ENCODE peak calls at places on chromosome 1, in eight cellular contexts. One of them, this sample, is unnamed.

GRCh38 chr1:162147760-162148159 is 78.3 kb downstream of the NOS1AP start:
- DNase-seq in type B pancreatic cell: no peak
- DNase-seq in astrocyte of the cerebellum: peak
- DNase-seq in GM12865: no peak
- DNase-seq in RWPE1: no peak
- DNase-seq in fibroblast of mammary gland: no peak
- DNase-seq in activated B cell treated with CpG ODN at 0.5 μM for 24 hours: no peak
- DNase-seq in cardiac fibroblast: no peak
- DNase-seq in this sample: no peak

GRCh38 chr1:179586107-179586823 is 5.4 kb upstream of the TDRD5 start:
- DNase-seq in type B pancreatic cell: no peak
- DNase-seq in activated B cell treated with CpG ODN at 0.5 μM for 24 hours: no peak
- DNase-seq in fibroblast of mammary gland: peak
- DNase-seq in astrocyte of the cerebellum: no peak
- DNase-seq in RWPE1: no peak
- DNase-seq in GM12865: no peak
- DNase-seq in cardiac fibroblast: peak
- DNase-seq in this sample: peak

GRCh38 chr1:224639426-224639975 is 23.4 kb downstream of the CNIH3 start:
- DNase-seq in RWPE1: no peak
- DNase-seq in GM12865: no peak
- DNase-seq in cardiac fibroblast: no peak
- DNase-seq in type B pancreatic cell: no peak
- DNase-seq in fibroblast of mammary gland: no peak
- DNase-seq in activated B cell treated with CpG ODN at 0.5 μM for 24 hours: no peak
- DNase-seq in astrocyte of the cerebellum: no peak
- DNase-seq in this sample: no peak

GRCh38 chr1:225735252-225736149 is 42.1 kb upstream of the SRP9 start:
- DNase-seq in cardiac fibroblast: peak
- DNase-seq in activated B cell treated with CpG ODN at 0.5 μM for 24 hours: no peak
- DNase-seq in astrocyte of the cerebellum: peak
- DNase-seq in type B pancreatic cell: no peak
- DNase-seq in GM12865: no peak
- DNase-seq in RWPE1: peak
- DNase-seq in fibroblast of mammary gland: peak
- DNase-seq in this sample: no peak

GRCh38 chr1:22831729-22832413 is 121.2 kb downstream of the EPHB2 start:
- DNase-seq in fibroblast of mammary gland: peak
- DNase-seq in activated B cell treated with CpG ODN at 0.5 μM for 24 hours: no peak
- DNase-seq in cardiac fibroblast: peak
- DNase-seq in astrocyte of the cerebellum: peak
- DNase-seq in RWPE1: peak
- DNase-seq in GM12865: no peak
- DNase-seq in type B pancreatic cell: no peak
- DNase-seq in this sample: no peak

GRCh38 chr1:9912264-9912936 is 2.3 kb upstream of the CTNNBIP1 start:
- DNase-seq in fibroblast of mammary gland: no peak
- DNase-seq in astrocyte of the cerebellum: no peak
- DNase-seq in activated B cell treated with CpG ODN at 0.5 μM for 24 hours: no peak
- DNase-seq in type B pancreatic cell: no peak
- DNase-seq in cardiac fibroblast: no peak
- DNase-seq in GM12865: no peak
- DNase-seq in RWPE1: no peak
- DNase-seq in this sample: no peak

GRCh38 chr1:180626711-180627110 is 5.1 kb upstream of the XPR1 start:
- DNase-seq in GM12865: no peak
- DNase-seq in type B pancreatic cell: no peak
- DNase-seq in cardiac fibroblast: no peak
- DNase-seq in activated B cell treated with CpG ODN at 0.5 μM for 24 hours: no peak
- DNase-seq in fibroblast of mammary gland: no peak
- DNase-seq in RWPE1: no peak
- DNase-seq in astrocyte of the cerebellum: no peak
- DNase-seq in this sample: no peak

GRCh38 chr1:15885701-15886612 is 38.5 kb downstream of the SPEN start:
- DNase-seq in cardiac fibroblast: peak
- DNase-seq in type B pancreatic cell: peak
- DNase-seq in GM12865: peak
- DNase-seq in astrocyte of the cerebellum: peak
- DNase-seq in RWPE1: peak
- DNase-seq in fibroblast of mammary gland: peak
- DNase-seq in activated B cell treated with CpG ODN at 0.5 μM for 24 hours: peak
- DNase-seq in this sample: peak

GRCh38 chr1:30929944-30930525 is 21.5 kb upstream of the SDC3 start:
- DNase-seq in type B pancreatic cell: no peak
- DNase-seq in fibroblast of mammary gland: no peak
- DNase-seq in cardiac fibroblast: no peak
- DNase-seq in GM12865: no peak
- DNase-seq in RWPE1: no peak
- DNase-seq in activated B cell treated with CpG ODN at 0.5 μM for 24 hours: no peak
- DNase-seq in astrocyte of the cerebellum: no peak
- DNase-seq in this sample: no peak

GRCh38 chr1:30928171-30928570 is 19.6 kb upstream of the SDC3 start:
- DNase-seq in astrocyte of the cerebellum: no peak
- DNase-seq in fibroblast of mammary gland: no peak
- DNase-seq in type B pancreatic cell: no peak
- DNase-seq in GM12865: no peak
- DNase-seq in activated B cell treated with CpG ODN at 0.5 μM for 24 hours: no peak
- DNase-seq in cardiac fibroblast: no peak
- DNase-seq in RWPE1: no peak
- DNase-seq in this sample: no peak

GRCh38 chr1:30927448-30927847 is 18.9 kb upstream of the SDC3 start:
- DNase-seq in type B pancreatic cell: no peak
- DNase-seq in GM12865: no peak
- DNase-seq in fibroblast of mammary gland: no peak
- DNase-seq in RWPE1: no peak
- DNase-seq in cardiac fibroblast: no peak
- DNase-seq in astrocyte of the cerebellum: no peak
- DNase-seq in activated B cell treated with CpG ODN at 0.5 μM for 24 hours: no peak
- DNase-seq in this sample: no peak

GRCh38 chr1:30929135-30929889 is 20.8 kb upstream of the SDC3 start:
- DNase-seq in activated B cell treated with CpG ODN at 0.5 μM for 24 hours: no peak
- DNase-seq in GM12865: peak
- DNase-seq in RWPE1: peak
- DNase-seq in fibroblast of mammary gland: peak
- DNase-seq in type B pancreatic cell: no peak
- DNase-seq in astrocyte of the cerebellum: no peak
- DNase-seq in cardiac fibroblast: peak
- DNase-seq in this sample: no peak

DNA sequence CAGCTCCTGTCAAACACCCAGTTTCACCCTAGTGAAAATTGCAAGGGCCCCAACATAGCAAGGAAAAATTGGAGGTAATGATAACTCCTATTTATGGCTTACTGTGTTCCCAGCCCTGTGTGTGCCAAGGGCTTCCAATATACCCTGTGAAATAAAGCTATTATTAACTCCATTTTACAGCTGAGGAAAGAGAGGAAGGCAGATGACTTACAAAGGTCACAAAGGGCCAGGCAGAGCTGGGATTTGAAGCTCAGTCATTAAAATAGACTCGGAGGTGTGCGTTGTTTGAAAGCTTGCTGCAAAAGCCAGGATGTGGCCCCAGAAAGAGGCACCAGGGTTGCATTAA is 20.2 kb upstream of the SDC3 start:
- DNase-seq in cardiac fibroblast: no peak
- DNase-seq in astrocyte of the cerebellum: no peak
- DNase-seq in type B pancreatic cell: no peak
- DNase-seq in RWPE1: no peak
- DNase-seq in activated B cell treated with CpG ODN at 0.5 μM for 24 hours: no peak
- DNase-seq in fibroblast of mammary gland: no peak
- DNase-seq in GM12865: no peak
- DNase-seq in this sample: no peak
- TF ChIP-seq CTCF in cardiac fibroblast: no peak
- TF ChIP-seq CTCF in astrocyte of the cerebellum: no peak
- TF ChIP-seq CTCF in type B pancreatic cell: no peak
- TF ChIP-seq CTCF in RWPE1: no peak
- TF ChIP-seq CTCF in activated B cell treated with CpG ODN at 0.5 μM for 24 hours: no peak
- TF ChIP-seq CTCF in fibroblast of mammary gland: no peak
- TF ChIP-seq CTCF in GM12865: no peak
- TF ChIP-seq CTCF in this sample: no peak

DNA sequence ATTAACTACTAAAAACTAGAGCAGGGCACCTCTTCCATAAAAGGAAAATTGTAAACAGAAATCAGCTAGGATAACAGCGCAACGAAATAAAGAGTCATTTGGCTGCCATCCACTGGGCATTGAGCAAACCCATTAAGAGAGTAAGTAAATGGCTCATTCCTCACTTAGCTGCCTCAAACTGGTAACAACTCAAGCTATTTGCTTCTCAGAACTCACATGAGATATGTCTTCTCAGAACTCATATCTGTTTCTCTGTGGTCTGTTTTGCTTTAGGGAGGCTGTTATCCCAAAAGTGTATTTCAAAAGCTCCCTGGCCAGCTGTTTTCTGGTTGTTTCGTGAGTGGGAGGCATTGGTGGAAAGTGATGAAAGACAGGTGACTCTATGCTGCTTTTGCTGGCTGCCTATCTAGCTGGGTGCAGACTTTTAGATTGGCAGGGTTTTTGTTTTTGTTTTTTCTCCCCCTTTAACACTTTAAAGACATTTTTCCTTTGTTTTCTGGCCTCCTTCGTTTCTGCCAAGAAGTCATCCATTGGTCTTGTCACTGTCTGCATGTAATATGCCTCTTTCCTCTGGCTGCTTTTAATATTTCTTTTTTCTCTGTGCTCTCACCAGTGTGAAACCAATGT is 269.2 kb upstream of the RGS18 start:
- DNase-seq in cardiac fibroblast: peak
- DNase-seq in GM12865: peak
- DNase-seq in RWPE1: no peak
- DNase-seq in fibroblast of mammary gland: peak
- DNase-seq in activated B cell treated with CpG ODN at 0.5 μM for 24 hours: no peak
- DNase-seq in type B pancreatic cell: no peak
- DNase-seq in astrocyte of the cerebellum: no peak
- DNase-seq in this sample: no peak
- TF ChIP-seq CTCF in cardiac fibroblast: no peak
- TF ChIP-seq CTCF in GM12865: no peak
- TF ChIP-seq CTCF in RWPE1: no peak
- TF ChIP-seq CTCF in fibroblast of mammary gland: no peak
- TF ChIP-seq CTCF in activated B cell treated with CpG ODN at 0.5 μM for 24 hours: no peak
- TF ChIP-seq CTCF in type B pancreatic cell: no peak
- TF ChIP-seq CTCF in astrocyte of the cerebellum: no peak
- TF ChIP-seq CTCF in this sample: no peak

GRCh38 chr1:20150969-20151368 is 11.8 kb downstream of the PLA2G2F start:
- DNase-seq in cardiac fibroblast: no peak
- DNase-seq in fibroblast of mammary gland: no peak
- DNase-seq in activated B cell treated with CpG ODN at 0.5 μM for 24 hours: no peak
- DNase-seq in type B pancreatic cell: no peak
- DNase-seq in GM12865: no peak
- DNase-seq in RWPE1: no peak
- DNase-seq in astrocyte of the cerebellum: no peak
- DNase-seq in this sample: no peak

GRCh38 chr1:20147846-20148570 is 8.9 kb downstream of the PLA2G2F start:
- DNase-seq in activated B cell treated with CpG ODN at 0.5 μM for 24 hours: no peak
- DNase-seq in fibroblast of mammary gland: no peak
- DNase-seq in cardiac fibroblast: no peak
- DNase-seq in type B pancreatic cell: no peak
- DNase-seq in RWPE1: no peak
- DNase-seq in astrocyte of the cerebellum: no peak
- DNase-seq in GM12865: no peak
- DNase-seq in this sample: no peak

GRCh38 chr1:20148571-20149500 is 9.7 kb downstream of the PLA2G2F start:
- DNase-seq in type B pancreatic cell: no peak
- DNase-seq in cardiac fibroblast: no peak
- DNase-seq in activated B cell treated with CpG ODN at 0.5 μM for 24 hours: no peak
- DNase-seq in astrocyte of the cerebellum: no peak
- DNase-seq in RWPE1: no peak
- DNase-seq in GM12865: no peak
- DNase-seq in fibroblast of mammary gland: no peak
- DNase-seq in this sample: no peak

GRCh38 chr1:20150326-20150705 is 11.2 kb downstream of the PLA2G2F start:
- DNase-seq in GM12865: no peak
- DNase-seq in RWPE1: no peak
- DNase-seq in activated B cell treated with CpG ODN at 0.5 μM for 24 hours: no peak
- DNase-seq in fibroblast of mammary gland: no peak
- DNase-seq in astrocyte of the cerebellum: no peak
- DNase-seq in cardiac fibroblast: no peak
- DNase-seq in type B pancreatic cell: no peak
- DNase-seq in this sample: no peak

DNA sequence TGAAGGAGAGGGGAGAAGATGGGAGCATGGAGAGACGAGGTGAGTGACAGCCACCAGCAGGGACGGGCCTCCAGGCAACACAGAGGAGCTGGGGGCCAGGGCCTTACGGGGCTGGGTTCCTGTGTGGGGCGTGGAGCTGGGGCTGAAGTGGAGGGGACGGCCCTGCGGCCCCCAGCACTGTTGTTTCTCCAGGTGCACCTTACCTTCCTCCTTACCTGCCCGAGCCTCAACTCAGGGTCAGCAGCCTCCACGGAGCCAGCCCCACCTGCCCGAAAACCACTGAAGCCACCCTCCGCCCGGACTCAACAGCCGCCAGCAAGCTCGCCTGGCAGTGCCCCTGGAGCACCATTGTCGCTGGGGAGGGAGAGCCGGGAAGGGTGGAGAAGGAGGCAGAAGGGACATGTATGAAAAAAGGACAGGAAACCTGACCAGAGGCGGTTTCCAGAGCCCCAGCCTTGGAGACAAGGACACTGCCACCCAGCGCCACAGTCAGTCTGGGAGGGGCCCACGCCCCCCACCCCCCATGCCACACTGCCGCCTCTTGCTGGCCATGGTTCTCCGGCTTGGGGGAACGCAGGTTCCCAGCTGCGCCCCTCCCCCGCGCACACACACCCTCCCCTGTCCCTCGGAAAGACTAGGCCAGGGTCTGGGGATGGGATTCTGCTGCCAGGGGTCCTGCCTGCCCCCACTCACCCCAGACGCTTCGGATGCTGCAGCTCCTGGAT is 10.6 kb downstream of the PLA2G2F start:
- DNase-seq in RWPE1: no peak
- DNase-seq in type B pancreatic cell: no peak
- DNase-seq in astrocyte of the cerebellum: no peak
- DNase-seq in fibroblast of mammary gland: no peak
- DNase-seq in activated B cell treated with CpG ODN at 0.5 μM for 24 hours: no peak
- DNase-seq in GM12865: no peak
- DNase-seq in cardiac fibroblast: no peak
- DNase-seq in this sample: no peak
- TF ChIP-seq CTCF in RWPE1: no peak
- TF ChIP-seq CTCF in type B pancreatic cell: no peak
- TF ChIP-seq CTCF in astrocyte of the cerebellum: no peak
- TF ChIP-seq CTCF in fibroblast of mammary gland: no peak
- TF ChIP-seq CTCF in activated B cell treated with CpG ODN at 0.5 μM for 24 hours: no peak
- TF ChIP-seq CTCF in GM12865: no peak
- TF ChIP-seq CTCF in cardiac fibroblast: no peak
- TF ChIP-seq CTCF in this sample: no peak

GRCh38 chr1:107152332-107152731 is 11.5 kb downstream of the NTNG1 start:
- DNase-seq in activated B cell treated with CpG ODN at 0.5 μM for 24 hours: no peak
- DNase-seq in fibroblast of mammary gland: no peak
- DNase-seq in GM12865: no peak
- DNase-seq in cardiac fibroblast: no peak
- DNase-seq in astrocyte of the cerebellum: no peak
- DNase-seq in RWPE1: no peak
- DNase-seq in type B pancreatic cell: no peak
- DNase-seq in this sample: no peak

GRCh38 chr1:107147813-107148212 is 7.0 kb downstream of the NTNG1 start:
- DNase-seq in type B pancreatic cell: no peak
- DNase-seq in RWPE1: no peak
- DNase-seq in fibroblast of mammary gland: no peak
- DNase-seq in cardiac fibroblast: no peak
- DNase-seq in GM12865: no peak
- DNase-seq in activated B cell treated with CpG ODN at 0.5 μM for 24 hours: no peak
- DNase-seq in astrocyte of the cerebellum: no peak
- DNase-seq in this sample: no peak

DNA sequence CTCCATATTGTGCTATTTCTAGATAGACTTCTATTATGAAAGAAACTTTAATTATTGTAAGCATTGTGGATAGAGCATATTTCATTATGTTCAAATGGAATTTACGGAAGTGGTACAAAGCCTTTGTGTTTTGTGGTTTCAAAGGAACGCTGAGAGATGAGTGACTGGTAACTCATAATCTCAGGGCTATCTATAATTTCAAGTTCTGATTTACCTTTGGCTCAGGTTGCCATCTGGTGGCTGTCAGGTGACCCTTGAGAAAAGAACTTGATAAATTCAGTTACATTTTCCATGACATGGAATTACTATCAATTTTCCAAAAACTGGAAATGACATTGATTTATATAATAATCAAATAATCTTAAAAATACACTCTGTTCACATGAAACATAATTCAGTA is 12.2 kb downstream of the NTNG1 start:
- DNase-seq in GM12865: peak
- DNase-seq in fibroblast of mammary gland: no peak
- DNase-seq in type B pancreatic cell: no peak
- DNase-seq in cardiac fibroblast: no peak
- DNase-seq in astrocyte of the cerebellum: peak
- DNase-seq in RWPE1: peak
- DNase-seq in activated B cell treated with CpG ODN at 0.5 μM for 24 hours: no peak
- DNase-seq in this sample: no peak
- TF ChIP-seq CTCF in GM12865: no peak
- TF ChIP-seq CTCF in fibroblast of mammary gland: no peak
- TF ChIP-seq CTCF in type B pancreatic cell: peak
- TF ChIP-seq CTCF in cardiac fibroblast: no peak
- TF ChIP-seq CTCF in astrocyte of the cerebellum: no peak
- TF ChIP-seq CTCF in RWPE1: no peak
- TF ChIP-seq CTCF in activated B cell treated with CpG ODN at 0.5 μM for 24 hours: no peak
- TF ChIP-seq CTCF in this sample: peak

This sample was measured in progenitor cell of endocrine pancreas.